ENCODE peak calls at places on chromosome 1, in five cellular contexts. X is GM10248; R is astrocyte of the spinal cord; D is AML-193; T is stimulated activated naive B cell treated with anti-CD40 and anti-IgM and Interleukin-4, amounts not matched to agents 10 μg/mL and 1 μg/mL and 100 μg/mL, for 72 hours. Z is an unnamed sample.

GRCh38 chr1:180988221-180988826 is 34.3 kb downstream of the STX6 start:
- DNase-seq in D (no peak), R (peak; percentile 47), T (no peak), X (no peak), Z (no peak)

GRCh38 chr1:84135341-84135740 is 8.7 kb upstream of the PRKACB start:
- DNase-seq in R (no peak), X (no peak), D (no peak), T (no peak), Z (no peak)

GRCh38 chr1:148308832-148309458 is 156.9 kb upstream of the NBPF11 start:
- DNase-seq in D (no peak), X (no peak), R (no peak), T (no peak), Z (no peak)

GRCh38 chr1:113233441-113233840 is 156.9 kb upstream of the MAGI3 start:
- DNase-seq in R (no peak), D (no peak), T (no peak), X (no peak), Z (no peak)

GRCh38 chr1:69523032-69523431 is 44.7 kb upstream of the LRRC7 start:
- DNase-seq in T (no peak), D (no peak), X (no peak), R (peak; percentile 89), Z (no peak)

GRCh38 chr1:226816585-226816984 is 53.8 kb upstream of the PSEN2 start:
- DNase-seq in R (peak; percentile 70), D (no peak), T (no peak), X (no peak), Z (no peak)

GRCh38 chr1:178724734-178725602 is at the start of gene RALGPS2:
- DNase-seq in D (peak; percentile 47), R (peak; percentile 76), T (peak; percentile 55), X (peak; percentile 68), Z (peak; percentile 59)

GRCh38 chr1:232987046-232987445 is 36.6 kb downstream of the NTPCR start:
- DNase-seq in T (no peak), X (no peak), D (no peak), R (no peak), Z (no peak)

GRCh38 chr1:83901547-83902155 is 97.3 kb downstream of the TTLL7 start:
- DNase-seq in R (peak; percentile 66), D (no peak), X (no peak), T (no peak), Z (no peak)

GRCh38 chr1:43366601-43367025 is 1.2 kb downstream of the ELOVL1 start:
- DNase-seq in X (no peak), D (no peak), T (no peak), R (no peak), Z (no peak)

Z was measured in T follicular helper cell.